ENCODE peak calls at places on chromosomes 11 and 22, in nine cellular contexts. Z is PC-3, G is thoracic aorta, R is A673, S is adrenal gland, M is AG04450, I is pancreas, U is Peyer's patch, E is right atrium auricular region. Y is an unnamed sample.

GRCh38 chr11:129950319-129951034 is 52.2 kb downstream of the PRDM10 start:
- DNase-seq in M (peak; percentile 6), S (peak; percentile 74), I (no peak), G (no peak), E (peak; percentile 63), R (no peak), U (no peak), Z (no peak), Y (peak; percentile 24)

GRCh38 chr11:44507896-44508440 is 57.5 kb upstream of the CD82 start:
- DNase-seq in S (no peak), Z (no peak), E (no peak), G (no peak), R (no peak), U (no peak), M (no peak), I (no peak), Y (no peak)

GRCh38 chr11:110091995-110092576 is 1.1 kb upstream of the ZC3H12C start:
- DNase-seq in Z (peak; percentile 72), M (no peak), R (peak; percentile 31), I (no peak), G (no peak), U (no peak), S (peak; percentile 36), E (no peak), Y (no peak)

GRCh38 chr22:20178075-20178921 is 27.4 kb upstream of the CCDC188 start:
- DNase-seq in S (no peak), U (no peak), E (no peak), M (no peak), R (no peak), G (no peak), Z (no peak), I (no peak), Y (no peak)

GRCh38 chr11:67056640-67057409 is at the start of gene RHOD:
- DNase-seq in I (no peak), Z (peak; percentile 68), S (no peak), M (no peak), E (no peak), G (no peak), R (no peak), U (peak; percentile 86), Y (peak; percentile 79)

GRCh38 chr11:2747236-2748015 is 47.6 kb upstream of the KCNQ1OT1 start:
- DNase-seq in R (no peak), M (no peak), U (no peak), E (no peak), G (no peak), I (peak; percentile 33), Z (no peak), S (no peak), Y (no peak)

GRCh38 chr22:30185129-30185528 is 61.4 kb downstream of the LIF start:
- DNase-seq in R (no peak), S (no peak), M (no peak), U (no peak), G (no peak), Z (peak; percentile 33), E (no peak), I (no peak), Y (no peak)

GRCh38 chr11:87431386-87431785 is 393.7 kb downstream of the TMEM135 start:
- DNase-seq in I (no peak), E (no peak), G (no peak), U (no peak), Z (no peak), R (no peak), S (no peak), M (no peak), Y (no peak)

GRCh38 chr11:113148652-113149051 is 165.7 kb upstream of the TTC12 start:
- DNase-seq in I (no peak), M (no peak), R (no peak), Z (no peak), S (no peak), E (no peak), U (no peak), G (no peak), Y (no peak)

GRCh38 chr11:75859614-75860013 is 44.6 kb downstream of the UVRAG start:
- DNase-seq in R (no peak), E (no peak), Z (no peak), I (no peak), G (no peak), U (no peak), S (no peak), M (no peak), Y (no peak)

GRCh38 chr11:6258141-6258540 is 1.5 kb upstream of the CCKBR start:
- DNase-seq in M (no peak), U (no peak), I (no peak), E (no peak), S (no peak), R (no peak), G (no peak), Z (no peak), Y (no peak)

GRCh38 chr11:60918251-60918940 is 4.4 kb downstream of the TMEM109 start:
- DNase-seq in R (no peak), G (no peak), U (no peak), S (no peak), E (no peak), I (no peak), M (no peak), Z (no peak), Y (no peak)

GRCh38 chr11:36540998-36541397 is 26.8 kb upstream of the RAG1 start:
- DNase-seq in G (no peak), E (no peak), I (no peak), R (peak; percentile 84), U (peak; percentile 60), S (peak; percentile 80), M (no peak), Z (peak; percentile 60), Y (peak; percentile 51)

GRCh38 chr11:45102810-45103621 is 43.4 kb upstream of the PRDM11 start:
- DNase-seq in Z (peak; percentile 84), U (no peak), M (no peak), E (peak; percentile 68), I (peak; percentile 80), G (no peak), S (peak; percentile 63), R (peak; percentile 85), Y (peak; percentile 51)

GRCh38 chr11:12410006-12410728 is 32.8 kb downstream of the PARVA start:
- DNase-seq in S (no peak), M (no peak), E (no peak), Z (peak; percentile 30), R (peak; percentile 69), I (no peak), G (no peak), U (no peak), Y (no peak)

GRCh38 chr22:44191036-44191454 is 10.3 kb downstream of the PARVG start:
- DNase-seq in S (no peak), M (no peak), Z (no peak), I (no peak), G (no peak), E (no peak), R (no peak), U (peak; percentile 36), Y (no peak)

GRCh38 chr11:72578541-72578940 is 95.7 kb downstream of the PDE2A start:
- DNase-seq in U (peak; percentile 22), I (peak; percentile 33), S (no peak), R (no peak), E (no peak), M (no peak), Z (no peak), G (no peak), Y (peak; percentile 0)

GRCh38 chr11:14789879-14790484 is 102.0 kb downstream of the CYP2R1 start:
- DNase-seq in I (no peak), S (no peak), E (no peak), G (no peak), R (peak; percentile 22), U (no peak), M (no peak), Z (peak; percentile 36), Y (no peak)

DNA sequence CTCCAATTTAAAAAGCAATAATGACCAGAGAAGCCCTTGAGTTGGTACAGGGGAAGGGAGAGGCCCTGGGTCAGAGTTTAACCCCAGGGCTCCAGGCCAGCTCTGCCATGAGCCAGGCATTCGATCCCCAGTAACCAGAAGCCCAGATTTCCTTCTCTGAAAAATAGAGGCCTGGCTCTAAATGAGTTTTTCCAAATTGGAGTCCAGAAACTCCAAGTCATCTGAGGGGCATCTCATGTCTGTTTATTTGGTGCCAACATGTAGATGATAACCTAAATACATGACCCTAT is 381.9 kb downstream of the CTTN start:
- DNase-seq in M (no peak), I (no peak), Z (no peak), G (no peak), S (no peak), E (no peak), R (no peak), U (no peak), Y (no peak)
- H3K27ac ChIP-seq in M (no peak overlapping the region), I (no peak overlapping the region), Z (no peak overlapping the region), G (no peak overlapping the region), S (no peak overlapping the region), E (no peak overlapping the region), R (no peak overlapping the region), U (no peak overlapping the region), Y (no peak overlapping the region)

GRCh38 chr11:19394525-19395016 is 153.8 kb upstream of the E2F8 start:
- DNase-seq in U (no peak), M (no peak), S (no peak), I (no peak), E (peak; percentile 38), Z (no peak), G (no peak), R (no peak), Y (no peak)
- TF ChIP-seq CTCF in U (no peak), M (no peak), S (no peak), I (no peak), E (no peak), Z (no peak), G (no peak), R (no peak), Y (no peak)

GRCh38 chr11:9752091-9752490 is 88.2 kb downstream of the SWAP70 start:
- DNase-seq in U (no peak), R (no peak), S (no peak), I (no peak), Z (peak; percentile 8), G (no peak), M (no peak), E (no peak), Y (no peak)
- H3K27ac ChIP-seq in U (no peak overlapping the region), R (no peak overlapping the region), S (no peak overlapping the region), I (no peak overlapping the region), Z (no peak overlapping the region), G (no peak overlapping the region), M (no peak overlapping the region), E (no peak overlapping the region), Y (no peak overlapping the region)

GRCh38 chr11:1221848-1222311 is 986 bp upstream of the MUC5B start:
- DNase-seq in S (no peak), R (no peak), M (no peak), Z (no peak), I (peak; percentile 59), G (no peak), U (peak; percentile 44), E (no peak), Y (peak; percentile 8)
- TF ChIP-seq CTCF in S (no peak), R (no peak), M (no peak), Z (no peak), I (no peak), G (no peak), U (no peak), E (no peak), Y (no peak)

Y was measured in transverse colon.